ENCODE peak calls at places on chromosome 21, in five cellular contexts. N is Caki2, J is heart left ventricle, L is AG20443, A is NCI-H187. K is an unnamed sample.

GRCh38 chr21:34801519-34802132 is 132.8 kb downstream of the CLIC6 start:
- DNase-seq in N (peak; percentile 45), L (no peak), J (no peak), A (no peak), K (peak; percentile 36)

GRCh38 chr21:33700491-33700890 is 58.2 kb downstream of the ITSN1 start:
- DNase-seq in J (no peak), L (no peak), N (no peak), A (no peak), K (no peak)

GRCh38 chr21:46126321-46127238 is 28.7 kb downstream of the COL6A2 start:
- DNase-seq in N (no peak), L (no peak), J (peak; percentile 51), A (no peak), K (no peak)

GRCh38 chr21:39775816-39776215 is 30.8 kb downstream of the IGSF5 start:
- DNase-seq in A (no peak), N (no peak), L (no peak), J (no peak), K (no peak)

GRCh38 chr21:45182958-45183357 is 104.7 kb downstream of the POFUT2 start:
- DNase-seq in J (no peak), N (no peak), L (no peak), A (no peak), K (no peak)

GRCh38 chr21:34021726-34022125 is 51.7 kb upstream of the MRPS6 start:
- DNase-seq in L (no peak), J (no peak), N (no peak), A (no peak), K (no peak)

GRCh38 chr21:29376556-29376955 is 77.8 kb downstream of the BACH1 start:
- DNase-seq in A (no peak), J (peak; percentile 53), N (no peak), L (peak; percentile 47), K (peak; percentile 45)

GRCh38 chr21:14943636-14944035 is 121.2 kb downstream of the NRIP1 start:
- DNase-seq in A (no peak), J (no peak), N (peak; percentile 55), L (no peak), K (no peak)

GRCh38 chr21:45264146-45264918 is 23.4 kb downstream of the POFUT2 start:
- DNase-seq in L (no peak), J (no peak), N (no peak), A (no peak), K (no peak)

GRCh38 chr21:44947111-44947929 is 7.5 kb downstream of the SLX9 start:
- DNase-seq in N (peak; percentile 50), J (peak; percentile 63), L (no peak), A (no peak), K (no peak)

GRCh38 chr21:45998276-45998701 is 16.7 kb downstream of the COL6A1 start:
- DNase-seq in A (no peak), N (no peak), J (peak; percentile 58), L (no peak), K (no peak)

GRCh38 chr21:45256912-45257672 is 30.6 kb downstream of the POFUT2 start:
- DNase-seq in L (peak; percentile 18), A (no peak), J (no peak), N (no peak), K (no peak)

GRCh38 chr21:44335266-44336059 is 3.7 kb downstream of the CFAP410 start:
- DNase-seq in J (no peak), A (no peak), N (no peak), L (no peak), K (no peak)

GRCh38 chr21:34220556-34221195 is 143.1 kb upstream of the KCNE2 start:
- DNase-seq in J (no peak), L (no peak), N (no peak), A (no peak), K (no peak)

GRCh38 chr21:45471229-45472052 is 66.5 kb downstream of the COL18A1 start:
- DNase-seq in L (peak; percentile 81), A (no peak), J (peak; percentile 66), N (no peak), K (no peak)

GRCh38 chr21:21246007-21246406 is 247.8 kb downstream of the NCAM2 start:
- DNase-seq in N (no peak), J (no peak), A (no peak), L (no peak), K (no peak)

GRCh38 chr21:15034126-15034848 is 30.5 kb downstream of the NRIP1 start:
- DNase-seq in N (no peak), L (peak; percentile 22), A (no peak), J (no peak), K (no peak)